ENCODE peak calls at places on chromosome 14, in seven cellular contexts. One of them, this sample, is unnamed.

GRCh38 chr14:29462271-29462670 is 465.4 kb downstream of the PRKD1 start:
- DNase-seq in uterus: no peak
- DNase-seq in ovary: no peak
- DNase-seq in colonic mucosa: no peak
- DNase-seq in breast epithelium: no peak
- DNase-seq in CD4-positive, alpha-beta T cell: no peak
- DNase-seq in transverse colon: no peak
- DNase-seq in this sample: no peak

GRCh38 chr14:61498811-61499210 is 177.4 kb downstream of the PRKCH start:
- DNase-seq in uterus: no peak
- DNase-seq in CD4-positive, alpha-beta T cell: no peak
- DNase-seq in colonic mucosa: no peak
- DNase-seq in transverse colon: no peak
- DNase-seq in ovary: no peak
- DNase-seq in breast epithelium: no peak
- DNase-seq in this sample: no peak

GRCh38 chr14:59969319-59969718 is 49.4 kb downstream of the LRRC9 start:
- DNase-seq in ovary: no peak
- DNase-seq in breast epithelium: no peak
- DNase-seq in transverse colon: no peak
- DNase-seq in colonic mucosa: no peak
- DNase-seq in CD4-positive, alpha-beta T cell: no peak
- DNase-seq in uterus: no peak
- DNase-seq in this sample: no peak

GRCh38 chr14:56487090-56487667 is 92.4 kb upstream of the TMEM260 start:
- DNase-seq in CD4-positive, alpha-beta T cell: no peak
- DNase-seq in transverse colon: no peak
- DNase-seq in breast epithelium: no peak
- DNase-seq in ovary: no peak
- DNase-seq in colonic mucosa: no peak
- DNase-seq in uterus: no peak
- DNase-seq in this sample: no peak

GRCh38 chr14:99562848-99563748 is 40.9 kb downstream of the CCDC85C start:
- DNase-seq in breast epithelium: peak
- DNase-seq in uterus: peak
- DNase-seq in transverse colon: peak
- DNase-seq in colonic mucosa: peak
- DNase-seq in CD4-positive, alpha-beta T cell: no peak
- DNase-seq in ovary: peak
- DNase-seq in this sample: no peak

GRCh38 chr14:63848890-63849289 is 3.9 kb upstream of the SYNE2 start:
- DNase-seq in colonic mucosa: no peak
- DNase-seq in ovary: no peak
- DNase-seq in CD4-positive, alpha-beta T cell: no peak
- DNase-seq in transverse colon: no peak
- DNase-seq in breast epithelium: no peak
- DNase-seq in uterus: no peak
- DNase-seq in this sample: no peak

GRCh38 chr14:99822800-99823455 is 29.7 kb downstream of the EML1 start:
- DNase-seq in transverse colon: no peak
- DNase-seq in CD4-positive, alpha-beta T cell: no peak
- DNase-seq in breast epithelium: no peak
- DNase-seq in uterus: no peak
- DNase-seq in colonic mucosa: no peak
- DNase-seq in ovary: no peak
- DNase-seq in this sample: no peak

GRCh38 chr14:99266181-99267178 is 5.5 kb downstream of the BCL11B start:
- DNase-seq in breast epithelium: peak
- DNase-seq in transverse colon: peak
- DNase-seq in CD4-positive, alpha-beta T cell: peak
- DNase-seq in uterus: peak
- DNase-seq in colonic mucosa: peak
- DNase-seq in ovary: peak
- DNase-seq in this sample: peak

GRCh38 chr14:35617500-35617899 is 83.5 kb downstream of the INSM2 start:
- DNase-seq in ovary: no peak
- DNase-seq in CD4-positive, alpha-beta T cell: no peak
- DNase-seq in transverse colon: no peak
- DNase-seq in colonic mucosa: no peak
- DNase-seq in uterus: no peak
- DNase-seq in breast epithelium: no peak
- DNase-seq in this sample: no peak

GRCh38 chr14:58151264-58151700 is 731 bp downstream of the ARMH4 start:
- DNase-seq in breast epithelium: no peak
- DNase-seq in ovary: no peak
- DNase-seq in transverse colon: no peak
- DNase-seq in uterus: no peak
- DNase-seq in CD4-positive, alpha-beta T cell: no peak
- DNase-seq in colonic mucosa: no peak
- DNase-seq in this sample: no peak

GRCh38 chr14:32724864-32725550 is 213.7 kb upstream of the NPAS3 start:
- DNase-seq in CD4-positive, alpha-beta T cell: no peak
- DNase-seq in uterus: no peak
- DNase-seq in ovary: no peak
- DNase-seq in transverse colon: no peak
- DNase-seq in breast epithelium: no peak
- DNase-seq in colonic mucosa: no peak
- DNase-seq in this sample: no peak

GRCh38 chr14:87411370-87411769 is 581.6 kb downstream of the GALC start:
- DNase-seq in transverse colon: no peak
- DNase-seq in colonic mucosa: no peak
- DNase-seq in ovary: no peak
- DNase-seq in CD4-positive, alpha-beta T cell: no peak
- DNase-seq in uterus: no peak
- DNase-seq in breast epithelium: no peak
- DNase-seq in this sample: no peak

DNA sequence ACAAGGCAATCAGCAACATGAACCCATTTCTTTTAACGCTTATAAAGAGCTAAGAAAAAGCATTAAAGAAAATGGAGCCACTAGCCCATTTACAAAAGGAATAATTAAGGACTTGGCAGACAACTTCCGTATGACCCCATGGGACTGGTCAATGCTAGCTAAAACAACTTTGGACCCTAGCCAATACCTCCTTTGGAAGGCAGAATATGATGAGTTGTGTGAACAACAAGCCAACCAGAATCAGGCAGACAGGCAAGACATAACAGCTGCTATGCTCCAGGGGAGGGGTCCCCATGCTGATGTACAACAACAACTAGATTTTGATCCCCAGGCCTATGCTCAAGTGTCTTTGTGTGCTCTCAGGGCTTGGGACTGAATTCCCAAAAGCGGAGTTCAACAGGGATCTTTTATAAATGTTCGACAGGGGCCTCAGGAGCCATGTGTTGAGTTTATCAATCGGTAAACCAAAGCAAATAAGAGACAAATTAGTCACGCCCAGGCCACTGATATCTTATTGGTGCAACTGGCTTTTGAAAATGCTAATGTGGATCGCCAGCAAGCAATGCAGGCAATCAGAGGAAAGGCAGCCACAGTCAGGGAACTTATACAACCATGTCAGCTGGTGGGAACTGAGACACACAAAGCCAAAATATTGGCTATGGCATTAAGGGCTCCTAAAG is 254.4 kb upstream of the DIO2 start:
- DNase-seq in transverse colon: no peak
- DNase-seq in uterus: no peak
- DNase-seq in breast epithelium: no peak
- DNase-seq in CD4-positive, alpha-beta T cell: no peak
- DNase-seq in colonic mucosa: no peak
- DNase-seq in ovary: no peak
- DNase-seq in this sample: no peak
- H3K27ac ChIP-seq in transverse colon: no peak
- H3K27ac ChIP-seq in uterus: no peak
- H3K27ac ChIP-seq in breast epithelium: no peak
- H3K27ac ChIP-seq in CD4-positive, alpha-beta T cell: no peak
- H3K27ac ChIP-seq in colonic mucosa: no peak
- H3K27ac ChIP-seq in ovary: no peak
- H3K27ac ChIP-seq in this sample: no peak

GRCh38 chr14:69519701-69520100 is 35.2 kb downstream of the PLEKHD1 start:
- DNase-seq in colonic mucosa: no peak
- DNase-seq in breast epithelium: no peak
- DNase-seq in transverse colon: no peak
- DNase-seq in uterus: no peak
- DNase-seq in CD4-positive, alpha-beta T cell: no peak
- DNase-seq in ovary: no peak
- DNase-seq in this sample: no peak
- H3K27ac ChIP-seq in colonic mucosa: no peak
- H3K27ac ChIP-seq in breast epithelium: no peak
- H3K27ac ChIP-seq in transverse colon: no peak
- H3K27ac ChIP-seq in uterus: peak
- H3K27ac ChIP-seq in CD4-positive, alpha-beta T cell: no peak
- H3K27ac ChIP-seq in ovary: no peak
- H3K27ac ChIP-seq in this sample: no peak

DNA sequence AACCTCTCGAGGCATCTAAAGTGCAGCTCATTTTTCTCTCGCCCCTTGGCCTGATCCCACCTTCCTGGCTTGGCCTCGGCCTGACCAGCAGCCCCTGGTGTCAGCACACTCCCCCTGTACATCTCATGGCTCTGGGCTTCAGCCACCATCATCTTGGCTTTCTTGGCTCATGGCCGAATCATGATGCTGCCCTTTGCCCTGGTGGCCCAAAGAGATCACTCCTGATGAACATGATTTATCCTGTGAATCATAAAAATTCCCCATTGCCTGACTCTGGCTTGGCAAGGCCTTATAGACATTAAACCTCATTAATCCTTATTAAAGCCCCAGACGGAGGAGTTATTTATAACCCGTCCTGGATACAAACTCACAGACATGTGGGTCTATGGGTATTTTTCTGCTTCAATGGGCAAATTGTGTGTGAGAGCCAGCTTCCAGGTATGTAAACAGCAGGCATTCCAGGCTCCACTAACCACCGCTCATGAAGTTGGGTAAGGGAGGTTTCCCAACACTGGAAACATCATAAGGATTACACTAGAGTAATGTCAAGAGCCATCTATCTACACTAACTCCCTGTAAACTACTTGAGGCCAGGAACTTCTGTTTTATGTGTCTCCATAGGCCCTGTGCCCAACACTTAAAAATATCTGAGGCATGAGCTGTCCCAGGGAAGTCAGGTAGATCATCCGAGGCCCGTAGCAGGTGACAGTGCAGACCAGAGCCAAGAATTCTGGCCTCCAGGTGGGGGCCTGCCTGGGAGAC is 171.2 kb downstream of the TTC8 start:
- DNase-seq in breast epithelium: no peak
- DNase-seq in uterus: no peak
- DNase-seq in CD4-positive, alpha-beta T cell: no peak
- DNase-seq in colonic mucosa: no peak
- DNase-seq in transverse colon: no peak
- DNase-seq in ovary: no peak
- DNase-seq in this sample: no peak
- H3K27ac ChIP-seq in breast epithelium: no peak
- H3K27ac ChIP-seq in uterus: no peak
- H3K27ac ChIP-seq in CD4-positive, alpha-beta T cell: no peak
- H3K27ac ChIP-seq in colonic mucosa: no peak
- H3K27ac ChIP-seq in transverse colon: no peak
- H3K27ac ChIP-seq in ovary: no peak
- H3K27ac ChIP-seq in this sample: no peak

GRCh38 chr14:50510157-50510556 is 22.2 kb downstream of the MAP4K5 start:
- DNase-seq in breast epithelium: no peak
- DNase-seq in colonic mucosa: no peak
- DNase-seq in ovary: no peak
- DNase-seq in uterus: no peak
- DNase-seq in CD4-positive, alpha-beta T cell: no peak
- DNase-seq in transverse colon: no peak
- DNase-seq in this sample: no peak
- H3K27ac ChIP-seq in breast epithelium: no peak
- H3K27ac ChIP-seq in colonic mucosa: no peak
- H3K27ac ChIP-seq in ovary: no peak
- H3K27ac ChIP-seq in uterus: no peak
- H3K27ac ChIP-seq in CD4-positive, alpha-beta T cell: no peak
- H3K27ac ChIP-seq in transverse colon: no peak
- H3K27ac ChIP-seq in this sample: no peak

DNA sequence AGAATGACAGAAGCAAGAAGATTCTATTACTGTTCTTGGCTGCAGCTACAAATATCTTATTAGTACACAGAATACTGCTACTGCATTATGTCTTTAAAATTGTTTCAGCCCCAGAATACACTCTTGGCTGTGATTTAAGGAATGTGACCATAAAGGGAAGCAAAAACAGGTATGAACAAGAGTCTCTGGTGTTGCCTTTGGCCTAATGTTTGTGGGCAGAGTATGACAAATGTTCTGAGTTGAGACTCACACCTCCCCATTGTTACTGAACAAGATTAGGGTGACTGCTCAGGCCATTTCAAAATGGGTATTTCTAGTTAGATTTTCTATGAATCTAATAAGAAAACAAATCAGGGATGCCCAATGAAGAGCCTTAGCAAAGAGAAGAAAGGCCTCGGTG is 28.5 kb downstream of the TTC6 start:
- DNase-seq in colonic mucosa: no peak
- DNase-seq in transverse colon: no peak
- DNase-seq in uterus: no peak
- DNase-seq in CD4-positive, alpha-beta T cell: no peak
- DNase-seq in breast epithelium: no peak
- DNase-seq in ovary: no peak
- DNase-seq in this sample: no peak
- H3K27ac ChIP-seq in colonic mucosa: no peak
- H3K27ac ChIP-seq in transverse colon: no peak
- H3K27ac ChIP-seq in uterus: no peak
- H3K27ac ChIP-seq in CD4-positive, alpha-beta T cell: no peak
- H3K27ac ChIP-seq in breast epithelium: no peak
- H3K27ac ChIP-seq in ovary: no peak
- H3K27ac ChIP-seq in this sample: no peak

DNA sequence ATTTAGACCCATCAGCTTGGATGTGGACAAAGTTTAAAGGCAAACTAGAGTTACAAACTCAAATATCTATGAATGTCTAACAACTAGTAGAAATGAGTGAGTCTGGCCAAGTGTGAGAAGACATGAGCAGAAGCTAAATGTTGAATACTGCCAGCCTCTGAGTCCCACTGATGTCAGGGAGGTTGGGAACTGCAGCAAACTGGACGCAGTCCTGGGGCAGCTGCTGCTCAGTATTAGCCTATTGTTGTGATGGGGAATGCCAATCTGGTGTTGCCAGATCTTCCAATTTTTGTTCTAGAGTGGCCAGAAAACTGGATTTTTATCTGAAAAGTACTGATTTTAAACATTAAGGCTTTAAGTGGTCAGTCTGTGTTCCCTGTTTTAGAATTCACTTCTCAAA is 770.4 kb upstream of the STXBP6 start:
- DNase-seq in colonic mucosa: no peak
- DNase-seq in transverse colon: no peak
- DNase-seq in ovary: no peak
- DNase-seq in uterus: no peak
- DNase-seq in CD4-positive, alpha-beta T cell: no peak
- DNase-seq in breast epithelium: no peak
- DNase-seq in this sample: no peak
- H3K27ac ChIP-seq in colonic mucosa: no peak
- H3K27ac ChIP-seq in transverse colon: no peak
- H3K27ac ChIP-seq in ovary: no peak
- H3K27ac ChIP-seq in uterus: no peak
- H3K27ac ChIP-seq in CD4-positive, alpha-beta T cell: no peak
- H3K27ac ChIP-seq in breast epithelium: no peak
- H3K27ac ChIP-seq in this sample: no peak